ENCODE peak calls at places on chromosomes 13 and 19, in six cellular contexts. One of them, this sample, is unnamed.

GRCh38 chr13:100039740-100040139 is 49.2 kb upstream of the PCCA start:
- DNase-seq in psoas muscle: no peak
- DNase-seq in DND-41: no peak
- DNase-seq in HFF-Myc: no peak
- DNase-seq in AG04449: no peak
- DNase-seq in brain microvascular endothelial cell: peak
- DNase-seq in this sample: no peak

GRCh38 chr13:26604784-26605183 is 47.3 kb downstream of the WASF3 start:
- DNase-seq in psoas muscle: peak
- DNase-seq in DND-41: no peak
- DNase-seq in HFF-Myc: no peak
- DNase-seq in AG04449: no peak
- DNase-seq in brain microvascular endothelial cell: no peak
- DNase-seq in this sample: no peak

GRCh38 chr13:36992362-36992761 is 6.8 kb downstream of the ALG5 start:
- DNase-seq in psoas muscle: no peak
- DNase-seq in DND-41: no peak
- DNase-seq in HFF-Myc: no peak
- DNase-seq in AG04449: no peak
- DNase-seq in brain microvascular endothelial cell: no peak
- DNase-seq in this sample: no peak

GRCh38 chr13:37475966-37476365 is 122.6 kb downstream of the POSTN start:
- DNase-seq in psoas muscle: no peak
- DNase-seq in DND-41: no peak
- DNase-seq in HFF-Myc: no peak
- DNase-seq in AG04449: no peak
- DNase-seq in brain microvascular endothelial cell: peak
- DNase-seq in this sample: no peak

GRCh38 chr13:73835138-73835721 is 299.0 kb downstream of the KLF12 start:
- DNase-seq in psoas muscle: no peak
- DNase-seq in DND-41: no peak
- DNase-seq in HFF-Myc: peak
- DNase-seq in AG04449: no peak
- DNase-seq in brain microvascular endothelial cell: no peak
- DNase-seq in this sample: peak

GRCh38 chr19:10760268-10760944 is 42.5 kb downstream of the DNM2 start:
- DNase-seq in psoas muscle: no peak
- DNase-seq in DND-41: no peak
- DNase-seq in HFF-Myc: no peak
- DNase-seq in AG04449: no peak
- DNase-seq in brain microvascular endothelial cell: no peak
- DNase-seq in this sample: peak

GRCh38 chr19:3289971-3290569 is 65.6 kb downstream of the CELF5 start:
- DNase-seq in psoas muscle: no peak
- DNase-seq in DND-41: no peak
- DNase-seq in HFF-Myc: no peak
- DNase-seq in AG04449: no peak
- DNase-seq in brain microvascular endothelial cell: no peak
- DNase-seq in this sample: no peak

GRCh38 chr13:33480561-33480960 is 195.0 kb upstream of the STARD13 start:
- DNase-seq in psoas muscle: no peak
- DNase-seq in DND-41: no peak
- DNase-seq in HFF-Myc: no peak
- DNase-seq in AG04449: no peak
- DNase-seq in brain microvascular endothelial cell: no peak
- DNase-seq in this sample: no peak

GRCh38 chr13:73171926-73172325 is 113.1 kb downstream of the KLF5 start:
- DNase-seq in psoas muscle: no peak
- DNase-seq in DND-41: no peak
- DNase-seq in HFF-Myc: no peak
- DNase-seq in AG04449: no peak
- DNase-seq in brain microvascular endothelial cell: peak
- DNase-seq in this sample: no peak

GRCh38 chr13:41405367-41405766 is 52.0 kb upstream of the RGCC start:
- DNase-seq in psoas muscle: no peak
- DNase-seq in DND-41: no peak
- DNase-seq in HFF-Myc: no peak
- DNase-seq in AG04449: no peak
- DNase-seq in brain microvascular endothelial cell: no peak
- DNase-seq in this sample: no peak

GRCh38 chr13:41403983-41404382 is 53.4 kb upstream of the RGCC start:
- DNase-seq in psoas muscle: no peak
- DNase-seq in DND-41: no peak
- DNase-seq in HFF-Myc: no peak
- DNase-seq in AG04449: no peak
- DNase-seq in brain microvascular endothelial cell: no peak
- DNase-seq in this sample: no peak

GRCh38 chr13:41402695-41403511 is 54.4 kb upstream of the RGCC start:
- DNase-seq in psoas muscle: no peak
- DNase-seq in DND-41: no peak
- DNase-seq in HFF-Myc: no peak
- DNase-seq in AG04449: no peak
- DNase-seq in brain microvascular endothelial cell: no peak
- DNase-seq in this sample: no peak

GRCh38 chr13:41398494-41399190 is 58.7 kb upstream of the RGCC start:
- DNase-seq in psoas muscle: no peak
- DNase-seq in DND-41: no peak
- DNase-seq in HFF-Myc: no peak
- DNase-seq in AG04449: no peak
- DNase-seq in brain microvascular endothelial cell: no peak
- DNase-seq in this sample: no peak

GRCh38 chr13:41401371-41401770 is 56.0 kb upstream of the RGCC start:
- DNase-seq in psoas muscle: no peak
- DNase-seq in DND-41: no peak
- DNase-seq in HFF-Myc: no peak
- DNase-seq in AG04449: no peak
- DNase-seq in brain microvascular endothelial cell: no peak
- DNase-seq in this sample: no peak
- TF ChIP-seq CTCF in psoas muscle: no peak
- TF ChIP-seq CTCF in DND-41: peak
- TF ChIP-seq CTCF in HFF-Myc: no peak
- TF ChIP-seq CTCF in AG04449: no peak
- TF ChIP-seq CTCF in brain microvascular endothelial cell: peak
- TF ChIP-seq CTCF in this sample: no peak

DNA sequence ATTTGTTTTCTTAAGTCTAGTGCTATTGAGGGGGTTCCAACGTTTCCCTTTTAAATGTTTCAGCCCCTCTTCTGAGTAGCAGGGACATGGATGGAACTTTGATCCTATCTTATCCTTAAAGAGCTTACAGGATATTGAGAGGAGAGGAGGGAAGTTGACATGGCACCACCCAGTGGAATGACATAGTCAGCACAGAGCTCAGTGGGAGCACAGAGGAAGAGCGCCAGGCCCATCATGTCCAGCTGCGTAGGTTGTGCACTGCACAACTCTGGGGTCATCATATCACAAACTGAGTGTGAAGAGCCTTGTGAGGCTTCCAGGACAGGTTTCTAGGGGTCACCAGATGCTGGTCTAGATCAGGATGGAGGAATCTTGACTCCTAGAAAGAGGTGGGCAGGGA is 4.6 kb upstream of the CDC42EP5 start:
- DNase-seq in psoas muscle: no peak
- DNase-seq in DND-41: no peak
- DNase-seq in HFF-Myc: no peak
- DNase-seq in AG04449: no peak
- DNase-seq in brain microvascular endothelial cell: no peak
- DNase-seq in this sample: no peak
- TF ChIP-seq CTCF in psoas muscle: no peak
- TF ChIP-seq CTCF in DND-41: no peak
- TF ChIP-seq CTCF in HFF-Myc: peak
- TF ChIP-seq CTCF in AG04449: no peak
- TF ChIP-seq CTCF in brain microvascular endothelial cell: peak
- TF ChIP-seq CTCF in this sample: peak

GRCh38 chr19:47792616-47793015 is 11.7 kb downstream of the TPRX1 start:
- DNase-seq in psoas muscle: no peak
- DNase-seq in DND-41: no peak
- DNase-seq in HFF-Myc: no peak
- DNase-seq in AG04449: no peak
- DNase-seq in brain microvascular endothelial cell: no peak
- DNase-seq in this sample: no peak

GRCh38 chr19:47794526-47794925 is 9.8 kb downstream of the TPRX1 start:
- DNase-seq in psoas muscle: no peak
- DNase-seq in DND-41: no peak
- DNase-seq in HFF-Myc: no peak
- DNase-seq in AG04449: no peak
- DNase-seq in brain microvascular endothelial cell: no peak
- DNase-seq in this sample: no peak

GRCh38 chr19:47786566-47786965 is 8.1 kb downstream of the SELENOW start:
- DNase-seq in psoas muscle: peak
- DNase-seq in DND-41: no peak
- DNase-seq in HFF-Myc: no peak
- DNase-seq in AG04449: no peak
- DNase-seq in brain microvascular endothelial cell: no peak
- DNase-seq in this sample: no peak

DNA sequence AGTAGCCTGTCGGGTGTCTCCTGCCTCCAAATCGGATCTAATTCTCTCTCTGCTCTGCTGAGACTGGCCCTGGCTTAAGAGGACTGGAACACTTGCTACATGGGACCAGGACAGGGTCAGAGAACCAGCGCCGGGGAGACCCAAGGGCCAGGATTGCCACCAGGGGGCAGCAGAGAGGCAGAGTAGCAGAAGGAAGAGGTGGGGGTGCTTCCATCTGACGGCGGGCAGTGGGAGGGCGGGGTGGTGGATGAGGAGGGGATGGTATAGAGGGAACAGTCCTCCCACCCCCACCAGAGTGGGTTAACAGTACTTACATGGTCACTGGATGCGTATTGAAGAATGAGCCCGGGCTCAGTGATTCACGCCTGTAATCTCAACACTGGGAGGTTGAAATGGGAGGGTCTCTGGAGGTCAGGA is 11.9 kb downstream of the SELENOW start:
- DNase-seq in psoas muscle: peak
- DNase-seq in DND-41: peak
- DNase-seq in HFF-Myc: peak
- DNase-seq in AG04449: no peak
- DNase-seq in brain microvascular endothelial cell: peak
- DNase-seq in this sample: peak
- TF ChIP-seq CTCF in psoas muscle: peak
- TF ChIP-seq CTCF in DND-41: peak
- TF ChIP-seq CTCF in HFF-Myc: peak
- TF ChIP-seq CTCF in AG04449: peak
- TF ChIP-seq CTCF in brain microvascular endothelial cell: peak
- TF ChIP-seq CTCF in this sample: peak

GRCh38 chr19:15251749-15252397 is 19.6 kb upstream of the EPHX3 start:
- DNase-seq in psoas muscle: peak
- DNase-seq in DND-41: no peak
- DNase-seq in HFF-Myc: peak
- DNase-seq in AG04449: peak
- DNase-seq in brain microvascular endothelial cell: peak
- DNase-seq in this sample: no peak
- TF ChIP-seq CTCF in psoas muscle: peak
- TF ChIP-seq CTCF in DND-41: peak
- TF ChIP-seq CTCF in HFF-Myc: peak
- TF ChIP-seq CTCF in AG04449: peak
- TF ChIP-seq CTCF in brain microvascular endothelial cell: peak
- TF ChIP-seq CTCF in this sample: no peak

GRCh38 chr19:42424712-42425131 is 2.5 kb downstream of the LIPE start:
- DNase-seq in psoas muscle: no peak
- DNase-seq in DND-41: no peak
- DNase-seq in HFF-Myc: no peak
- DNase-seq in AG04449: no peak
- DNase-seq in brain microvascular endothelial cell: no peak
- DNase-seq in this sample: no peak
- TF ChIP-seq CTCF in psoas muscle: no peak
- TF ChIP-seq CTCF in DND-41: no peak
- TF ChIP-seq CTCF in HFF-Myc: peak
- TF ChIP-seq CTCF in AG04449: no peak
- TF ChIP-seq CTCF in brain microvascular endothelial cell: peak
- TF ChIP-seq CTCF in this sample: no peak

DNA sequence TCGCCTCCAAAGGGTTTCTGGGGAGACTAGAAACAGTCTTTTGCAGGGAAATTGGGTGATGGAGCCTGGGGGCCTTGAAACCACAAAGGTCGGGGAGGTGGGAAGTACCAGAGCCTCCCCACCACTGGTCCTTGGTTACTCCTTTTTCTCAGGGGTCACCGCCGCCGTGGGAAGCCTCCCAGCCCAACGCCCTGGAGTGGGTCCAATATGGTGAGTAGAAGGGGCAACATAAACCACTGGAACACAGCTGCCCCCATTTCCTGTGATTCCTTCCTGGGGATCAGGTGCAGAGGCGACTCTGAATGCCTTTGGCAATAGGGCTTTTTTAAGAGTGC is 5.8 kb downstream of the PGLYRP1 start:
- DNase-seq in psoas muscle: no peak
- DNase-seq in DND-41: no peak
- DNase-seq in HFF-Myc: no peak
- DNase-seq in AG04449: no peak
- DNase-seq in brain microvascular endothelial cell: no peak
- DNase-seq in this sample: no peak
- TF ChIP-seq CTCF in psoas muscle: no peak
- TF ChIP-seq CTCF in DND-41: no peak
- TF ChIP-seq CTCF in HFF-Myc: no peak
- TF ChIP-seq CTCF in AG04449: no peak
- TF ChIP-seq CTCF in brain microvascular endothelial cell: no peak
- TF ChIP-seq CTCF in this sample: no peak

DNA sequence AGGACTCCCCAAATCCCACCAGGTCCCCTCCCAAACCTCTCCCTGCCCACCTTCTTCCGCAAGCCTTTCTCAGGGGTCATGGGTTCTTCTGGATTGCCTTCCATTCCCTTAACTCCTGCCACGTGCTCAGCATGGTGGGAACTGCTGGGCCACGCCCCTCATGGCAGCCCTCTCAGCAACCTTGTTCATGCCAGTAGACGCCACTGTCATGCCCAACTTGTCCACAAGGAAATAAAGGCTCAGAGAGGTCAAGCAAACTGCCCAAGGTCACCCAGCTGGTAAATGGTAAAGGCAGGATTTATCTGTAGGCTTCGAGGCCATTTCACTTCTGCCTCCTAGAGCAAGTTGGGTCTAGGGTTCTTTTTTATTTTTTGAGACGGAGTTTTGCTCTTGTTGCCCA is 10.9 kb downstream of the PRAM1 start:
- DNase-seq in psoas muscle: no peak
- DNase-seq in DND-41: no peak
- DNase-seq in HFF-Myc: no peak
- DNase-seq in AG04449: no peak
- DNase-seq in brain microvascular endothelial cell: no peak
- DNase-seq in this sample: no peak
- TF ChIP-seq CTCF in psoas muscle: no peak
- TF ChIP-seq CTCF in DND-41: peak
- TF ChIP-seq CTCF in HFF-Myc: no peak
- TF ChIP-seq CTCF in AG04449: no peak
- TF ChIP-seq CTCF in brain microvascular endothelial cell: no peak
- TF ChIP-seq CTCF in this sample: no peak